ENCODE peak calls at places on chromosomes 3 and 15, in five cellular contexts. R is hypothalamus; D is NCI-H460; L is effector memory CD8-positive, alpha-beta T cell; O is T-cell. N is an unnamed sample.

GRCh38 chr15:84947947-84948830 is 33.5 kb upstream of the PDE8A start:
- DNase-seq in D (no peak), O (no peak), L (no peak), R (no peak), N (no peak)

GRCh38 chr3:148021400-148021799 is 612.2 kb downstream of the ZIC1 start:
- DNase-seq in R (no peak), D (no peak), L (no peak), O (no peak), N (no peak)

GRCh38 chr15:27744651-27745050 is 354.5 kb downstream of the OCA2 start:
- DNase-seq in D (no peak), O (no peak), L (no peak), R (no peak), N (no peak)

GRCh38 chr3:188362405-188362831 is 208.5 kb downstream of the LPP start:
- DNase-seq in R (no peak), O (no peak), L (peak; percentile 5), D (peak; percentile 69), N (peak; percentile 24)

GRCh38 chr15:90560229-90560771 is 30.6 kb downstream of the CRTC3 start:
- DNase-seq in D (peak; percentile 73), L (no peak), O (no peak), R (no peak), N (no peak)

GRCh38 chr15:40430271-40430805 is 10.4 kb upstream of the BAHD1 start:
- DNase-seq in O (no peak), L (no peak), R (no peak), D (no peak), N (no peak)

GRCh38 chr3:4670352-4670751 is 177.2 kb downstream of the ITPR1 start:
- DNase-seq in D (peak; percentile 11), O (no peak), R (no peak), L (no peak), N (no peak)

GRCh38 chr15:84880007-84880406 is 4.5 kb upstream of the SLC28A1 start:
- DNase-seq in R (no peak), D (no peak), L (no peak), O (no peak), N (no peak)

GRCh38 chr15:56042982-56043980 is 49.9 kb upstream of the NEDD4 start:
- DNase-seq in O (peak; percentile 21), L (peak; percentile 49), R (no peak), D (no peak), N (no peak)

GRCh38 chr3:141875374-141875892 is 1.0 kb upstream of the ATP1B3 start:
- DNase-seq in R (peak; percentile 56), D (peak; percentile 83), O (peak; percentile 80), L (peak; percentile 76), N (peak; percentile 87)

GRCh38 chr15:62601779-62602540 is 436.9 kb upstream of the C2CD4B start:
- DNase-seq in L (no peak), O (no peak), R (no peak), D (peak; percentile 14), N (no peak)